ENCODE peak calls at places on chromosome 13, in six cellular contexts. A, V, B, H, E and I are unnamed samples.
A peak's percentile ranks its signal among the peaks of the same experiment; 100 is the strongest.

GRCh38 chr13:51724721-51725120 is 79.2 kb downstream of the DHRS12 start:
- DNase-seq in B (no peak), H (no peak), A (no peak), E (no peak), V (no peak), I (no peak)

GRCh38 chr13:102911336-102911735 is 65.5 kb downstream of the ERCC5 start:
- DNase-seq in E (no peak), H (no peak), B (no peak), A (no peak), V (no peak), I (no peak)

GRCh38 chr13:89955773-89956172 is 1391.7 kb upstream of the MIR17HG start:
- DNase-seq in H (no peak), B (no peak), V (no peak), A (no peak), E (no peak), I (no peak)

GRCh38 chr13:36219883-36220282 is 5.5 kb upstream of the SOHLH2 start:
- DNase-seq in B (no peak), A (no peak), H (no peak), V (no peak), E (no peak), I (no peak)

GRCh38 chr13:85431720-85432119 is 367.5 kb downstream of the SLITRK6 start:
- DNase-seq in E (no peak), H (no peak), B (peak; percentile 54), V (no peak), A (no peak), I (no peak)

GRCh38 chr13:34076943-34077703 is 259.2 kb downstream of the RFC3 start:
- DNase-seq in E (no peak), H (no peak), A (no peak), V (peak; percentile 3), B (no peak), I (peak; percentile 45)

GRCh38 chr13:105763851-105764250 is 771.6 kb downstream of the EFNB2 start:
- DNase-seq in V (no peak), H (no peak), A (no peak), E (no peak), B (no peak), I (no peak)

GRCh38 chr13:44273216-44273615 is 100.4 kb upstream of the SERP2 start:
- DNase-seq in B (no peak), H (no peak), V (no peak), A (no peak), E (no peak), I (no peak)

GRCh38 chr13:89890806-89891205 is 1456.7 kb upstream of the MIR17HG start:
- DNase-seq in E (no peak), V (no peak), H (no peak), A (no peak), B (no peak), I (no peak)

GRCh38 chr13:23715762-23716235 is 145.6 kb downstream of the TNFRSF19 start:
- DNase-seq in B (no peak), E (no peak), A (no peak), H (no peak), V (no peak), I (peak; percentile 50)

GRCh38 chr13:73492811-73493210 is 434.0 kb downstream of the KLF5 start:
- DNase-seq in A (no peak), V (no peak), H (no peak), B (no peak), E (no peak), I (no peak)

DNA sequence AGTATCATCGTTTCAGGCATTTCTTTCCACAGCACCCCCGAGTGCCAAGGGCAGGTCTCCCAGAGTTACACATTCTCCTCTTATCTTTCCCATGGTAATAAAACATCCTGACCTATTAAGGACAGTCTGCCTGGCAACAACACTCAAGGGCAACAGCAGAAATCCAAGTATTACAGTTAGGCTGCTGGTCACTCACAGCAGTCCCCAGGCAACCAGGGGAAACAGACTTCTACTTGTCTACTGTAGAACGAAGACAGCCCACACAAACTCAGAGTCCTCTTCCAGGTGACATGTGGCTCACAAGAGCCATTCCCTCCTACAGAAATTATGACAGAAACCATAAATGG is 24.3 kb downstream of the RCBTB1 start:
- DNase-seq in H (peak; percentile 87), A (no peak), E (no peak), V (no peak), B (no peak), I (no peak)
- H3K4me1 ChIP-seq in H (peaks cover 4% of the 10 kb centered on the region), A (peaks cover 15% of the 10 kb centered on the region), E (no peaks in the 10 kb centered on the region), V (no peaks in the 10 kb centered on the region), B (no peaks in the 10 kb centered on the region), I (no peaks in the 10 kb centered on the region)

GRCh38 chr13:27139565-27139964 is 32.0 kb downstream of the USP12 start:
- DNase-seq in A (no peak), V (no peak), E (no peak), B (no peak), H (no peak), I (no peak)
- H3K4me1 ChIP-seq in A (peaks cover 11% of the 10 kb centered on the region), V (no peaks in the 10 kb centered on the region), E (peaks cover under 1% of the 10 kb centered on the region), B (no peaks in the 10 kb centered on the region), H (no peaks in the 10 kb centered on the region), I (peaks cover 6% of the 10 kb centered on the region)

GRCh38 chr13:20137875-20138274 is 23.0 kb downstream of the GJA3 start:
- DNase-seq in V (no peak), H (no peak), B (no peak), A (no peak), E (no peak), I (no peak)
- H3K4me1 ChIP-seq in V (no peaks in the 10 kb centered on the region), H (no peaks in the 10 kb centered on the region), B (no peaks in the 10 kb centered on the region), A (peaks cover 13% of the 10 kb centered on the region), E (peaks cover 4% of the 10 kb centered on the region), I (no peaks in the 10 kb centered on the region)

GRCh38 chr13:113485545-113485944 is 5.0 kb downstream of the DCUN1D2 start:
- DNase-seq in B (no peak), V (no peak), H (no peak), A (no peak), E (no peak), I (no peak)
- H3K4me1 ChIP-seq in B (no peaks in the 10 kb centered on the region), V (peaks cover 31% of the 10 kb centered on the region), H (peaks cover 12% of the 10 kb centered on the region), A (peaks cover 15% of the 10 kb centered on the region), E (peaks cover 15% of the 10 kb centered on the region), I (peaks cover 4% of the 10 kb centered on the region)

GRCh38 chr13:98325724-98326123 is 148.7 kb upstream of the RNF113B start:
- DNase-seq in H (no peak), A (no peak), V (no peak), E (no peak), B (no peak), I (no peak)

GRCh38 chr13:98324105-98324504 is 147.0 kb upstream of the RNF113B start:
- DNase-seq in E (no peak), B (no peak), V (no peak), H (no peak), A (no peak), I (no peak)

GRCh38 chr13:98328511-98328910 is 151.4 kb upstream of the RNF113B start:
- DNase-seq in H (no peak), A (no peak), V (peak; percentile 24), B (no peak), E (no peak), I (no peak)

GRCh38 chr13:98327326-98328314 is 150.6 kb upstream of the RNF113B start:
- DNase-seq in B (no peak), E (no peak), H (no peak), A (no peak), V (peak; percentile 91), I (no peak)

GRCh38 chr13:98326274-98326673 is 149.2 kb upstream of the RNF113B start:
- DNase-seq in V (no peak), A (no peak), E (no peak), B (no peak), H (no peak), I (no peak)
- H3K4me1 ChIP-seq in V (peaks cover 63% of the 10 kb centered on the region), A (no peaks in the 10 kb centered on the region), E (peaks cover 4% of the 10 kb centered on the region), B (no peaks in the 10 kb centered on the region), H (no peaks in the 10 kb centered on the region), I (no peaks in the 10 kb centered on the region)